ENCODE peak calls at places on chromosomes 6 and 20, in five cellular contexts. W is H9, K is neuronal stem cell, Z is H1, M is trophoblast cell. X is an unnamed sample.

GRCh38 chr20:34534391-34535165 is 18.4 kb downstream of the DYNLRB1 start:
- DNase-seq in K (no peak), Z (no peak), W (no peak), M (no peak), X (no peak)

GRCh38 chr6:106223300-106223930 is 102.1 kb downstream of the ATG5 start:
- DNase-seq in W (no peak), K (peak; percentile 50), M (peak; percentile 73), Z (no peak), X (peak; percentile 74)

GRCh38 chr6:131949909-131950766 is 1.0 kb downstream of the CCN2 start:
- DNase-seq in Z (no peak), W (peak; percentile 84), M (peak; percentile 60), K (peak; percentile 69), X (peak; percentile 93)

GRCh38 chr6:53910834-53911233 is 116.0 kb downstream of the LRRC1 start:
- DNase-seq in K (peak; percentile 30), M (no peak), Z (no peak), W (no peak), X (no peak)

GRCh38 chr6:48597951-48598350 is 487.0 kb upstream of the PTCHD4 start:
- DNase-seq in W (no peak), M (no peak), Z (no peak), K (no peak), X (no peak)

GRCh38 chr6:116238083-116238482 is 15.8 kb downstream of the TSPYL4 start:
- DNase-seq in M (no peak), W (no peak), Z (no peak), K (no peak), X (peak; percentile 93)

GRCh38 chr6:158789115-158789917 is 29.9 kb downstream of the EZR start:
- DNase-seq in M (no peak), K (no peak), W (no peak), Z (no peak), X (no peak)

GRCh38 chr20:22403860-22404608 is 180.3 kb downstream of the FOXA2 start:
- DNase-seq in Z (no peak), M (no peak), K (peak; percentile 20), W (no peak), X (peak; percentile 1)

GRCh38 chr20:17873410-17874270 is 95.0 kb downstream of the SNX5 start:
- DNase-seq in W (peak; percentile 73), Z (no peak), M (no peak), K (no peak), X (peak; percentile 73)

GRCh38 chr20:11378252-11378651 is 539.4 kb upstream of the BTBD3 start:
- DNase-seq in M (no peak), W (peak; percentile 41), Z (no peak), K (no peak), X (no peak)

GRCh38 chr20:37042986-37043972 is 52.5 kb downstream of the RBL1 start:
- DNase-seq in W (no peak), Z (no peak), M (no peak), K (no peak), X (no peak)

GRCh38 chr6:126380072-126380583 is 40.2 kb downstream of the CENPW start:
- DNase-seq in W (no peak), K (no peak), Z (no peak), M (no peak), X (no peak)

GRCh38 chr6:53854843-53855567 is 60.2 kb downstream of the LRRC1 start:
- DNase-seq in K (no peak), M (no peak), Z (no peak), W (no peak), X (no peak)

GRCh38 chr6:36753671-36754485 is 56.3 kb downstream of the RAB44 start:
- DNase-seq in W (no peak), K (no peak), Z (no peak), M (peak; percentile 27), X (no peak)

GRCh38 chr20:10761786-10762185 is 88.0 kb upstream of the JAG1 start:
- DNase-seq in M (no peak), Z (no peak), K (no peak), W (no peak), X (no peak)

DNA sequence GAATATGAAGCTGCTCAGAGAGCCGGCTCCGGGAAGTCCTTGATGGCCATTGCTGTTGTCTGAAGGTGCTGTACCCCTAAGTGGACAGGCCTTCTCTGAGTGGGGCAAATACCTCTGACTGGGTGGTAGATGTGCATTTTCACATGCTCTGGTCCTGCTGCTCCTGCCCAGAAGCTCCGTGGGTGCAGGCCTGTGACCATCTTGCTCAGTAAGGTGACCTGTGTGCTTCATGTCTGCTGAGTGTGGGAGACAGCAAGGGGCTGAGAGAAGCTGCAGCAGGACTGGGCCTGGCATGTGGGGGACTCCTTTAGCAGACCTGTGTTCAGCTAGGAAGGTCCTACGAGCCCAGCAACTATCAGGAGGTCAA is 5.0 kb downstream of the SPATA2 start:
- DNase-seq in W (no peak), Z (no peak), K (no peak), M (no peak), X (no peak)
- H4K8ac ChIP-seq in W (no peak overlapping the region), Z (no peak overlapping the region), K (no peak overlapping the region), M (no peak overlapping the region), X (no peak overlapping the region)

DNA sequence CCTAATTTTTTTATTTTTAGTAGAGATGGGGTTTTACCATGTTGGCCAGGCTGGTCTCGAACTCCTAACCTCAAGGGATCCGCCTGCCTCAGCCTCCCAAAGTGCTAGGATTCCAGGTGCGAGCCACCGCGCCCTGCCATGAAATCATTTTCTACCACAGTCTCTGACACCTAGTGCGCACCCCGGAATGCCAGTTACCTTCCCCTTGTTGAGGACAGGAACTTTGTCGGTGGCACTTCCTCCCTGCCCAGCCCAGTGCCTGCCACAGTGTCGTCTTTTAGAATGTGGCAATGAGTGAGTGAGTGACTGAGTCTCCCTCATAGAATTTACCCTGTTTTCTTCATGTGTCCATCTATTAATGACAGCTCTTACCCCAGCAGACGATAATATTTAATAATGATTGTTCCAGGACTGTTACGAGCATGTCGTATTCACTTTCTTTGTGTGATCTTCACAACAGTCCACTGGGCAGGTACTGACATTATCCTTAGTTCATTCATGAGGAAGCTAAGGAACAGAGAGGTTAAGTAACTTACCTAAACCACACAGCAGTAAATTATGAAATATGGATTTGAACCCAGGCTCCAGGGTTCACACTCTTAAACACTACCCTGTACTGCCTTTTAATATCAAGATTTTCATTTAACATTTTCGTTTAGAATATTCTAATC is 1.8 kb downstream of the OSBPL2 start:
- DNase-seq in W (no peak), K (no peak), M (no peak), Z (no peak), X (no peak)
- H3K4me2 ChIP-seq in W (no peak overlapping the region), K (no peak overlapping the region), M (no peak overlapping the region), Z (peak overlapping the region; percentile 91), X (no peak overlapping the region)

GRCh38 chr20:59818911-59819310 is 114.5 kb downstream of the SYCP2 start:
- DNase-seq in Z (no peak), M (no peak), K (no peak), W (peak; percentile 5), X (no peak)
- H2BK12ac ChIP-seq in Z (no peak overlapping the region), M (no peak overlapping the region), K (no peak overlapping the region), W (no peak overlapping the region), X (no peak overlapping the region)

GRCh38 chr6:18264338-18265098 is at the start of gene DEK:
- DNase-seq in K (peak; percentile 88), M (peak; percentile 63), W (peak; percentile 87), Z (no peak), X (peak; percentile 87)

GRCh38 chr6:18263561-18264337 is 581 bp downstream of the DEK start:
- DNase-seq in K (no peak), W (no peak), M (peak; percentile 33), Z (no peak), X (peak; percentile 67)

GRCh38 chr6:18261877-18262276 is 2.5 kb downstream of the DEK start:
- DNase-seq in W (no peak), K (no peak), M (no peak), Z (no peak), X (no peak)

GRCh38 chr6:18265099-18265372 is 706 bp upstream of the DEK start:
- DNase-seq in K (no peak), M (no peak), Z (no peak), W (no peak), X (no peak)

DNA sequence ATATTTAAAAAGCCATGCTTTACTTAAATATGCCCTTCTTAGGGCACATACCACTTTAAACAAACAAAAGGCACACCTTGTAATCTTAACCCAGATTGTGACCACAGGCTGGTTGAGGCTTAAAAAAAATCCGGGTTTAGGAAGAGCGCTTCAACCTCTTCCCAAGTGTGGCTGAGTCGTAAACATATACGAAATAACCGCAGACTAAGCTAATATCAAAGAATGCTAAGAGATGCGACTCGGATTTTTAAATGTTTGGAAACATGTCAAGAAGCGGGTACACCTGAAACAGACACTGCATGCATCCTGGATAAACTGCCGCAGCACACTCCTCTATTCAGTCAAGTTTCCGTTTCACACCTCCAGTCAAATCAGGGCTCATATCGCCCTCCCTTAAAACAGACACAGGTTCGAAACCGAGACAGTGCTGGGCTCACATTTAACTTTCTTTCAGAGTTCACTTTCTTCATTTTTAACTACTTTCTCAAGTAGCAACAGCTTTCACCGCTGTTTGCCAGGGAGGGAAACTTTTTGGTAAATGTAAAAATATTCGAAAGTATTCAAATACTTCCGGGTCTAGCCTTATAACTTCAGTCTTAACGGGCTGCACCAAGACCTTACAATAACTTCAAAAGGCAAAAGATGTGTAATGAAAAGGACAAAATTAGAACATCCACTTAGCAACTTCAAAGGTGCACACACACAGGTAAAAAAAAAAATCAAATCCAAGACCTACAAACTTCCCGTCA is 1.3 kb downstream of the DEK start:
- DNase-seq in M (no peak), Z (no peak), W (no peak), K (no peak), X (peak; percentile 47)
- H4K8ac ChIP-seq in M (no peak overlapping the region), Z (no peak overlapping the region), W (no peak overlapping the region), K (no peak overlapping the region), X (no peak overlapping the region)

GRCh38 chr6:148186916-148187315 is 155.7 kb upstream of the SASH1 start:
- DNase-seq in K (no peak), W (no peak), Z (no peak), M (no peak), X (no peak)

GRCh38 chr6:148195511-148195910 is 147.1 kb upstream of the SASH1 start:
- DNase-seq in W (no peak), Z (no peak), M (peak; percentile 58), K (no peak), X (no peak)

GRCh38 chr6:148193063-148193680 is 149.5 kb upstream of the SASH1 start:
- DNase-seq in M (peak; percentile 76), Z (no peak), K (no peak), W (no peak), X (no peak)

GRCh38 chr6:148192310-148192709 is 150.3 kb upstream of the SASH1 start:
- DNase-seq in W (no peak), Z (no peak), K (no peak), M (no peak), X (peak; percentile 14)
- H3K4me2 ChIP-seq in W (no peak overlapping the region), Z (no peak overlapping the region), K (no peak overlapping the region), M (peak overlapping the region; percentile 33), X (no peak overlapping the region)

DNA sequence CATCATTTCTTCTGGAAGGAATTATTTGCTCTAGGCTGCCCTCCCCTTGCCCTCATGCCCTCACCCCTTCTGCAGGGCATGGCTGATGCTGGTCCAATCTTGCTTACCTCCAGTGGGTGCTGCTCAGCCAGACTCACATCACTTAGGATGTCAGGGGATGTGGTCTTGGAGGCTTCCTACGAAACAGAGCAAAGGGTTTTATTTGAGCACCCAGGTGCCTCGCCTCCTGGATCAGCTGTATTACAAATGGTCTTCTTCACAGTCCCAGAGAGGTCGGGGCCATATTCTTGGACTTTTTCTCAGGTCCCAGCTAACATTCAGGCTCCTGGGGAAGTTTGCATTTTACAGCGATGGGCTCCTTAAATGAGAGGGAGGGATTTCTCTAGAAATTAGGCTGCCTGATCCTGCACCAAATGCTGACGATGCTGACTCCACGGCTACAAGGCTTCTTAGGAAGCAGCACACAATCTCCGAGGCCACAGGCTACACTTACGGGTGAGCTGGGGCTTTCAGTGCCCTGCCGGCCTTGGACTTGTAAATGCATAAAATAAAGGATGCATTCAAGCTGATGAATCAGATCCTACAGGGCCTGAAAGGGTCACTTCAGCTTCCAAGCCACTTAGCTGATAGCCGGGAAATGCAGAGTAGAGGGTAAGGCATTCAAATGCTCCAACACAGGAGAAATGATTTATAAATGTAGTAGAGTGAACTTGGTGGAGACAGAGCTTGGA is 159.8 kb upstream of the ECI2 start:
- DNase-seq in M (no peak), Z (no peak), K (no peak), W (no peak), X (no peak)
- H2BK12ac ChIP-seq in M (no peak overlapping the region), Z (no peak overlapping the region), K (no peak overlapping the region), W (no peak overlapping the region), X (no peak overlapping the region)

X was measured in mesenchymal stem cell.